ENCODE peak calls at places on chromosomes 12 and 14, in six cellular contexts. Y is breast epithelium, A is tibial artery, H is GM13976, Q is sigmoid colon, V is epithelial cell of esophagus. J is an unnamed sample.

GRCh38 chr14:50371546-50371945 is 25.1 kb downstream of the CDKL1 start:
- DNase-seq in Y (no peak), H (no peak), V (no peak), Q (no peak), A (no peak), J (no peak)

GRCh38 chr14:96189288-96189711 is 15.3 kb upstream of the BDKRB2 start:
- DNase-seq in Y (no peak), Q (no peak), A (no peak), V (no peak), H (no peak), J (no peak)

GRCh38 chr12:31728289-31728916 is 418 bp downstream of the AMN1 start:
- DNase-seq in Q (peak), H (peak), V (peak), Y (no peak), A (peak), J (no peak)

GRCh38 chr12:11577658-11578260 is 71.7 kb upstream of the ETV6 start:
- DNase-seq in H (no peak), V (peak), Y (no peak), A (no peak), Q (no peak), J (peak)

GRCh38 chr14:92105073-92105844 is 1.1 kb downstream of the ATXN3 start:
- DNase-seq in V (peak), A (no peak), Y (no peak), H (no peak), Q (no peak), J (peak)

GRCh38 chr12:38586652-38587219 is 270.2 kb downstream of the ALG10B start:
- DNase-seq in Q (no peak), A (no peak), Y (no peak), V (peak), H (no peak), J (peak)

GRCh38 chr12:11446372-11446771 is 51.0 kb upstream of the PRB2 start:
- DNase-seq in H (no peak), V (no peak), A (no peak), Y (no peak), Q (no peak), J (no peak)

GRCh38 chr12:89893972-89894706 is 185.5 kb upstream of the ATP2B1 start:
- DNase-seq in Q (no peak), Y (no peak), H (no peak), V (peak), A (no peak), J (peak)

GRCh38 chr12:62621239-62621638 is 154.6 kb downstream of the MON2 start:
- DNase-seq in H (no peak), Q (no peak), V (peak), A (no peak), Y (no peak), J (no peak)

GRCh38 chr14:99728231-99728920 is 44.3 kb downstream of the CYP46A1 start:
- DNase-seq in Q (peak), A (peak), V (no peak), Y (no peak), H (no peak), J (no peak)

GRCh38 chr12:52486166-52487105 is 6.6 kb downstream of the KRT6A start:
- DNase-seq in H (no peak), Q (no peak), Y (no peak), A (no peak), V (peak), J (peak)

GRCh38 chr12:18971932-18972331 is 157.6 kb upstream of the PLEKHA5 start:
- DNase-seq in H (no peak), Q (no peak), V (no peak), A (no peak), Y (no peak), J (no peak)

GRCh38 chr14:42994001-42994736 is 1387.5 kb downstream of the LRFN5 start:
- DNase-seq in Y (no peak), Q (no peak), H (no peak), V (peak), A (no peak), J (peak)

DNA sequence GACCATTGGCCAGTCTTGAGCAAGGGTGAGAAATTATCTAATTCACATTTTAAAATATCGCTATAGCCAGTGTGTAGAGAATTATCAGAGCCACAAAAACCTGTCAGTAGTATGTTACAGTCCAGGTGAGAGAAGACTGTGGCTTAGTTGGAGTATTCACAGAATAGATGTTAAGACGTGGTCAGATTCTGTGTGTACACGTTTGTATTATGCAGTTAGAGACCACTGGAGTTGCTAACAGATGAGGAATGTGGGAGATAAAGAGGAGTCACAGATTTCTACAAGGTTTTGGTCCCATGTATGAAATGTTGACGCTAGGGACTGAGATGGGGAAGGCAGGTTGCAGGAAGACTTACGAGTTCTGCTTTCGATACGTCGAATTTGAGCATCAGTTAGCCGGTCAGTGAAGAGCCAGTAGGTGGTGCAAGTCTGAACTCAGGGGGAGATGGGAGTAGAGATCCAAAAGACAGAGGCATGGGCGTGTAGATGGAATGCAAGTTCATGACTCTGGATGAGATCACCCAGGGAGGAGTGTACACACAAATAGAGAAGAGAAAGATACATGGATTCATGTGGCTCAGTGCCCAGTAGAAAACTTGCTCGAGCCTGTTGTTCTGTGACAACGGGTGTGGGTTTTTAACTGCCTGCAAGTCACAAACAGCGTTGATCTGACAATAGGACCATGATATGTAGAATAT is 114.8 kb upstream of the FLRT2 start:
- DNase-seq in Y (peak), Q (peak), H (no peak), V (peak), A (peak), J (peak)
- TF ChIP-seq CTCF in Y (no peak), Q (peak), H (no peak), V (peak), A (no peak), J (peak)

DNA sequence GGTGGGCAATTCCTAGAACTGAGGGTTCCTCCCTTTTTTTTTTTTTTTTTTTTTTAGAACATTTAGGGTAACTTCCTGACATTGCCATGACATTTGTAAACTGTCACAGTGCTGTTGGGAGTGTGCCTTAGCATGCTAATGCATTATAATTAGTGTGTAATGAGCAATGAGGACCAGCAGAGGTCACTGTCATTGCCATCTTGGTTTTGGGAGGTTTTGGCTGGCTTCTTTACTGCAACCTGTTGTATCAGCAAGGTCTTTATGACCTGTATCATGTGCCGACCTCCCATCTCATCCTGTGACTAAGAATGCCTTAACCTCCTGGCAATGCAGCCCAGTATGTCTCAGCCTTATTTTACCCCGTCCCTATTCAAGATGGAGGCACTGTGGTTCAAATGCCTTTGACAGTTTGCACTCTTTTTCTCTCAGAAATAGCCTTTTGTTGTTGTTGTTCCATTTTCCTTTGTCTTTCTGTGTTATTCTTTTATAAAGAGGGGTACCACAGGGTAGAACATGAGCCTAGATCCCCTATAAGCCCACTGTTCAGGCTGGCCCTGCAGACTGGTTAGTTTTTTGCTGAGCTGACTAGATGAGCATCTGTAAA is 75.6 kb upstream of the DCD start:
- DNase-seq in Y (no peak), A (no peak), V (peak), H (no peak), Q (no peak), J (peak)
- TF ChIP-seq CTCF in Y (no peak), A (no peak), V (peak), H (peak), Q (no peak), J (peak)

GRCh38 chr14:68844210-68844545 is 51.3 kb upstream of the ZFP36L1 start:
- DNase-seq in Y (no peak), H (no peak), V (no peak), Q (no peak), A (no peak), J (no peak)
- TF ChIP-seq CTCF in Y (no peak), H (no peak), V (no peak), Q (no peak), A (no peak), J (no peak)

DNA sequence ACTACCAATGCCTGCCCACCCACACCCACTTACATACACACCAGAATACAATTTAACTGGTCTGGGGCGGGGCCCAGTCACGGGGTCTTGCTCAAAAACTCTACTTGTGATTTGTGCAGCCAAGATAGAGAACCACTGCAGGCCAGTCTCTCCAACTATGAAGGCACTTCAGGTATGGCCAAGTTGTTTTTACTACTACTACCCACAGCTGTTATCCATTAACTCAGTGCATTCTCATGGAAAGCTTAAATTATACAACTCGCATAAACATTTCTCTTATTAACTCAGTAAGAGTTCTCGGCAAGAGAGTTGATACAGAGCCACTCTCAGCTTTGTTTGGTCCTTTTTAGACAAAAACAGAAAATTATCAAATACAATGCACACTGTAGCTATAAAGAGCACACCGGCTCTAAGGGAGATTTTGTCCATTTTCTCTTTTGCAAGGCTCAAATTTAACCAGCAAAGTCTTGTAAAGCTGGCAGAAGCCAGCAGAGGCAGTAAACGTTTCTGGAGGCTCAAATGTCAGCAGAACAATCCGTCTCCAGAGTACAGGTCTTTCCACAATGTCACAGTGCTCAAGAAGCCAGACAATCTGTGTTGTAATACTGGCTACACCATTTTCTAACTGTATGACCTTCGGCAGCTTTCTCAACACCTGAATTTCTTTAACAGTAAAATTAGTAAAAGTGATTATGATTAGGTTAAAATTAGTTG is 85.9 kb downstream of the PTGER2 start:
- DNase-seq in H (no peak), A (no peak), V (peak), Q (no peak), Y (no peak), J (no peak)
- TF ChIP-seq CTCF in H (no peak), A (no peak), V (peak), Q (no peak), Y (no peak), J (no peak)

DNA sequence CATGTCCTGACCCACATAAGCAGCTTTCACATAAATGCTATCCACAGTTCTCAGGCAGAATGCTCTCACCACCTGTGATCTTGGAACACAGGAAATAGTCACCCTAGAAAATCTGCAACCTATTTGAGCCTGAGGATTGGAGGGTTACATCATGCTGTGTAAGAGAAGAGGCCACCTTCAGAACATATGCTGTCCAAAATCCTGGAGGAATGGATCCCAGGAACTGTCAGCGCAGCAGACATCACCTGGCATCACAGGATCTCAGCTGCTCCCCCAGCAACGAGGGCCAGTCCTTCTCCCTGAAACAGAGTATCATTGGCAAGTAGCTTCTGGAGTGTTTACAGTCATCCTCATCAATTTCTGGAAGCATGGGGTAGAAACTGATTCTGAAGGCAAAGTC is 63.2 kb upstream of the LTA4H start:
- DNase-seq in H (no peak), A (no peak), Y (no peak), V (no peak), Q (no peak), J (no peak)
- TF ChIP-seq CTCF in H (no peak), A (no peak), Y (no peak), V (no peak), Q (no peak), J (no peak)